ENCODE peak calls at places on chromosomes 1 and 21, in five cellular contexts. C is fibroblast of lung, J is hepatocyte, M is mucosa of descending colon, G is SJSA1. Z is an unnamed sample.

GRCh38 chr1:3599816-3600215 is 11.5 kb downstream of the MEGF6 start:
- DNase-seq in J (no peak), G (no peak), C (no peak), M (no peak), Z (no peak)

GRCh38 chr1:53643061-53643880 is 95.7 kb downstream of the GLIS1 start:
- DNase-seq in G (no peak), M (peak; percentile 3), C (no peak), J (no peak), Z (no peak)

GRCh38 chr1:8020032-8020431 is 6.1 kb downstream of the ERRFI1 start:
- DNase-seq in C (peak; percentile 81), G (no peak), J (peak; percentile 71), M (no peak), Z (no peak)

GRCh38 chr1:118985611-118986290 is 2.4 kb downstream of the TBX15 start:
- DNase-seq in J (no peak), G (peak; percentile 51), M (no peak), C (no peak), Z (no peak)

GRCh38 chr1:165531021-165531420 is 12.8 kb upstream of the LRRC52 start:
- DNase-seq in M (no peak), J (no peak), G (no peak), C (no peak), Z (no peak)

GRCh38 chr1:235112297-235113182 is 16.1 kb downstream of the TOMM20 start:
- DNase-seq in C (no peak), G (no peak), M (no peak), J (no peak), Z (no peak)

GRCh38 chr1:81412954-81413353 is 387.8 kb upstream of the ADGRL2 start:
- DNase-seq in G (no peak), J (no peak), M (no peak), C (no peak), Z (no peak)

GRCh38 chr1:50272923-50273322 is 150.3 kb downstream of the DMRTA2 start:
- DNase-seq in C (no peak), G (no peak), J (no peak), M (no peak), Z (no peak)

GRCh38 chr1:43853161-43853921 is 80.3 kb upstream of the ARTN start:
- DNase-seq in M (peak; percentile 84), G (no peak), J (no peak), C (peak; percentile 89), Z (peak; percentile 48)

GRCh38 chr1:85936057-85936456 is 220.5 kb downstream of the COL24A1 start:
- DNase-seq in J (no peak), G (no peak), C (no peak), M (no peak), Z (no peak)

GRCh38 chr21:30269803-30270530 is 12.8 kb downstream of the KRTAP24-1 start:
- DNase-seq in G (no peak), J (no peak), M (no peak), C (no peak), Z (no peak)

GRCh38 chr21:39364949-39365348 is 16.1 kb upstream of the HMGN1 start:
- DNase-seq in J (no peak), M (no peak), C (no peak), G (no peak), Z (no peak)

GRCh38 chr1:244234009-244234643 is 183.0 kb downstream of the ZBTB18 start:
- DNase-seq in J (no peak), C (no peak), G (no peak), M (no peak), Z (no peak)

DNA sequence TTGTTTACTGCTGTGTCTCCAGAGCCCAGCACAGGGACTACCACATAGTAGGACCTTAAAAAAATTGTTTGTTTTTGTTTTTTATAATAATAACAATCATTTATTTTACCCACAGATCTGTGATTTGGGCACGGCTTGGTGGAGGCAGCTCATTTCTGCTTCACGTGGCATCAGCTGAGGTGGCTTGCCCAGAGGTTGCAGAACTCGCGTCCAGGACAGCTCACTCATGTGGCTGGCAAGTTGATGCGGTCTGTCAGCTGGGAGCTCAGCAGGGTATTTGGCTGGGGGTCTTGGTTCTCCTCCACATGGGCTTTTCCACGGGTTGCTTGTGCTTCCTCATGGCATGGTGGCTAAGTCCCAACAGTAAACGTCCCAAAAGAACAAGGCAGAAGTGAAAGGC is 2.9 kb upstream of the SYNC start:
- DNase-seq in C (no peak), G (no peak), M (no peak), J (no peak), Z (no peak)
- H3K4me1 ChIP-seq in C (peaks cover 20% of the 10 kb centered on the region), G (peaks cover 52% of the 10 kb centered on the region), M (peaks cover 5% of the 10 kb centered on the region), J (peaks cover 33% of the 10 kb centered on the region), Z (no peaks in the 10 kb centered on the region)

GRCh38 chr1:197200468-197200899 is 54.0 kb upstream of the ASPM start:
- DNase-seq in M (no peak), J (peak; percentile 23), G (no peak), C (peak; percentile 61), Z (no peak)

GRCh38 chr1:197198333-197198732 is 51.9 kb upstream of the ASPM start:
- DNase-seq in C (no peak), M (no peak), J (no peak), G (no peak), Z (no peak)

GRCh38 chr1:197197430-197197997 is 51.0 kb upstream of the ASPM start:
- DNase-seq in J (no peak), M (no peak), C (no peak), G (no peak), Z (no peak)

GRCh38 chr1:197199923-197200467 is 53.5 kb upstream of the ASPM start:
- DNase-seq in M (no peak), C (no peak), J (no peak), G (no peak), Z (no peak)

GRCh38 chr1:197198911-197199310 is 52.4 kb upstream of the ASPM start:
- DNase-seq in J (no peak), M (no peak), C (no peak), G (no peak), Z (no peak)
- H3K4me3 ChIP-seq in J (peak overlapping the region; percentile 84), M (no peak overlapping the region), C (peak overlapping the region; percentile 94), G (no peak overlapping the region), Z (peak overlapping the region; percentile 2)

DNA sequence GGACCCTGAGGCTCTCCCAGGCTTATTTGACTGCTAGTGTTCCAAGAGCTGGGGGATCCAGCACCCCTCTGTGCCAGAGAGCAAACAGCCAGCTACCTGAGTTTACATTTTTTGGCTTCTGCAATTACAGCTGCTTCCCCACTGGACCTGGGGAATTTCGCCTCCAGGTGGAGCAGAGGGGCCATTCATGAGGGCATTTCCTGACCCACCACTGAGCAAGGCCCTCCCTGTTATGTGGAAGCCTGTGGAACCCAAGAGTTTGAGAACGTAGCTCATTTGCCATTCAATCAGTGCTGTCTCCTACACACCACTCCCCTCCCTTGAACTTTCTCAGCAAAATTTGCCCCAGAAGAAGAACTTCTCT is 42.7 kb upstream of the TMEM51 start:
- DNase-seq in C (no peak), G (no peak), J (no peak), M (no peak), Z (no peak)
- H3K4me1 ChIP-seq in C (no peaks in the 10 kb centered on the region), G (no peaks in the 10 kb centered on the region), J (peaks cover 7% of the 10 kb centered on the region), M (no peaks in the 10 kb centered on the region), Z (no peaks in the 10 kb centered on the region)

GRCh38 chr1:184954232-184954995 is 19.9 kb downstream of the NIBAN1 start:
- DNase-seq in J (peak; percentile 29), G (no peak), C (peak; percentile 33), M (no peak), Z (no peak)
- H3K4me3 ChIP-seq in J (no peak overlapping the region), G (no peak overlapping the region), C (no peak overlapping the region), M (no peak overlapping the region), Z (no peak overlapping the region)

GRCh38 chr1:6603424-6603850 is 768 bp upstream of the KLHL21 start:
- DNase-seq in J (peak; percentile 86), G (no peak), M (peak; percentile 76), C (peak; percentile 84), Z (no peak)
- H3K4me1 ChIP-seq in J (peaks cover 33% of the 10 kb centered on the region), G (peaks cover 42% of the 10 kb centered on the region), M (peaks cover 17% of the 10 kb centered on the region), C (peaks cover 11% of the 10 kb centered on the region), Z (no peaks in the 10 kb centered on the region)

GRCh38 chr1:37797750-37798345 is 4.2 kb downstream of the MANEAL start:
- DNase-seq in M (no peak), G (no peak), J (no peak), C (peak; percentile 77), Z (no peak)
- H3K4me3 ChIP-seq in M (no peak overlapping the region), G (no peak overlapping the region), J (no peak overlapping the region), C (no peak overlapping the region), Z (no peak overlapping the region)

GRCh38 chr1:18943162-18943561 is 13.3 kb downstream of the IFFO2 start:
- DNase-seq in C (no peak), J (no peak), M (no peak), G (no peak), Z (no peak)
- H3K4me1 ChIP-seq in C (peaks cover 39% of the 10 kb centered on the region), J (peaks cover 30% of the 10 kb centered on the region), M (peaks cover 13% of the 10 kb centered on the region), G (peaks cover 40% of the 10 kb centered on the region), Z (peaks cover 49% of the 10 kb centered on the region)

GRCh38 chr1:197808843-197809242 is 33.6 kb upstream of the DENND1B start:
- DNase-seq in M (no peak), G (no peak), J (no peak), C (no peak), Z (no peak)

GRCh38 chr1:197810812-197811211 is 35.5 kb upstream of the DENND1B start:
- DNase-seq in M (no peak), C (no peak), G (no peak), J (no peak), Z (no peak)

GRCh38 chr1:197806718-197807117 is 31.4 kb upstream of the DENND1B start:
- DNase-seq in M (no peak), G (no peak), C (no peak), J (no peak), Z (no peak)

GRCh38 chr1:197807216-197807615 is 31.9 kb upstream of the DENND1B start:
- DNase-seq in C (no peak), G (no peak), J (no peak), M (no peak), Z (no peak)

GRCh38 chr1:197807739-197808453 is 32.6 kb upstream of the DENND1B start:
- DNase-seq in J (no peak), M (no peak), G (no peak), C (no peak), Z (no peak)
- H3K4me3 ChIP-seq in J (no peak overlapping the region), M (no peak overlapping the region), G (no peak overlapping the region), C (no peak overlapping the region), Z (no peak overlapping the region)

GRCh38 chr1:51732701-51733425 is 116.0 kb downstream of the OSBPL9 start:
- DNase-seq in C (no peak), M (no peak), J (no peak), G (no peak), Z (no peak)
- H3K4me1 ChIP-seq in C (peaks cover 2% of the 10 kb centered on the region), M (peaks cover 17% of the 10 kb centered on the region), J (peaks cover 29% of the 10 kb centered on the region), G (peaks cover 60% of the 10 kb centered on the region), Z (no peaks in the 10 kb centered on the region)

GRCh38 chr1:73593804-73594203 is 604.2 kb downstream of the LRRIQ3 start:
- DNase-seq in C (peak; percentile 50), J (no peak), G (peak; percentile 48), M (no peak), Z (no peak)

DNA sequence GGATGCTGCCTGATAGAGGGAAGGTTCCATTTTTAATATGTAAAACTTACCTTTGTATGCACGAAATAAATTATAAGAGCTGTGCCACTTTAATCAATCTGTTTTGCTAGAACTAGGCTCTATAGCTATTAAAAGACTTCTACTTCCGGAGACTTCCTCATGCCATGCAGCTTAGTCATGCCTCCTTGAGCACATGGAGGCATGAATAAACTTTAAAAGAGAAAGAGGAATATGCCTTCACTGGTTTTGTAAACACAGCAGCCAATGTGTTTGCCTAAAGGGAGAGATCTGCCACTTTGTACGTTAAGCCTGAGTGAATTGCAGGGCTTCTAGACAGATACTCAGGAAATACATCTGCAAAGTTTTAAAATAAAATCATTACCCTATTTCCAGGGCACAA is 604.6 kb downstream of the LRRIQ3 start:
- DNase-seq in J (peak; percentile 66), C (peak; percentile 79), G (peak; percentile 81), M (no peak), Z (no peak)
- H3K4me3 ChIP-seq in J (no peak overlapping the region), C (no peak overlapping the region), G (peak overlapping the region; percentile 8), M (no peak overlapping the region), Z (peak overlapping the region; percentile 17)